ENCODE peak calls at places on chromosomes 13 and 19, in ten cellular contexts. P, R, X, Q, Y, M, V, N, A and K are unnamed samples.

GRCh38 chr19:18109731-18110671 is 12.4 kb downstream of the MAST3 start:
- DNase-seq in P (no peak), R (peak; percentile 33), X (no peak), Q (no peak), Y (no peak), M (no peak), V (no peak), N (peak; percentile 85), A (no peak), K (peak; percentile 66)

GRCh38 chr13:40682449-40683240 is 16.2 kb upstream of the FOXO1 start:
- DNase-seq in P (no peak), R (peak; percentile 15), X (peak; percentile 49), Q (peak; percentile 56), Y (no peak), M (peak; percentile 60), V (no peak), N (no peak), A (no peak), K (no peak)

GRCh38 chr13:110341445-110342247 is 34.6 kb downstream of the COL4A2 start:
- DNase-seq in P (no peak), R (no peak), X (peak; percentile 21), Q (peak; percentile 91), Y (no peak), M (peak; percentile 85), V (peak; percentile 93), N (no peak), A (no peak), K (no peak)

GRCh38 chr19:42412661-42413076 is 14.5 kb downstream of the LIPE start:
- DNase-seq in P (no peak), R (no peak), X (no peak), Q (no peak), Y (no peak), M (no peak), V (no peak), N (no peak), A (no peak), K (no peak)

GRCh38 chr19:3097442-3097871 is 3.3 kb downstream of the GNA11 start:
- DNase-seq in P (no peak), R (no peak), X (no peak), Q (no peak), Y (no peak), M (no peak), V (no peak), N (no peak), A (no peak), K (peak; percentile 46)

GRCh38 chr13:97627566-97627965 is 193.6 kb downstream of the RAP2A start:
- DNase-seq in P (no peak), R (peak; percentile 51), X (peak; percentile 53), Q (peak; percentile 97), Y (no peak), M (peak; percentile 85), V (peak; percentile 93), N (no peak), A (peak; percentile 76), K (no peak)

GRCh38 chr19:48635966-48636858 is 967 bp downstream of the DBP start:
- DNase-seq in P (no peak), R (no peak), X (no peak), Q (no peak), Y (no peak), M (no peak), V (no peak), N (no peak), A (no peak), K (no peak)

GRCh38 chr19:51250786-51251452 is at the start of gene SIGLECL1:
- DNase-seq in P (no peak), R (no peak), X (no peak), Q (no peak), Y (no peak), M (no peak), V (no peak), N (no peak), A (no peak), K (no peak)

GRCh38 chr13:89574077-89574476 is 1773.4 kb upstream of the MIR17HG start:
- DNase-seq in P (no peak), R (no peak), X (no peak), Q (no peak), Y (no peak), M (no peak), V (no peak), N (no peak), A (no peak), K (no peak)

GRCh38 chr13:89571676-89572075 is 1775.8 kb upstream of the MIR17HG start:
- DNase-seq in P (no peak), R (no peak), X (no peak), Q (no peak), Y (no peak), M (no peak), V (no peak), N (no peak), A (no peak), K (no peak)

DNA sequence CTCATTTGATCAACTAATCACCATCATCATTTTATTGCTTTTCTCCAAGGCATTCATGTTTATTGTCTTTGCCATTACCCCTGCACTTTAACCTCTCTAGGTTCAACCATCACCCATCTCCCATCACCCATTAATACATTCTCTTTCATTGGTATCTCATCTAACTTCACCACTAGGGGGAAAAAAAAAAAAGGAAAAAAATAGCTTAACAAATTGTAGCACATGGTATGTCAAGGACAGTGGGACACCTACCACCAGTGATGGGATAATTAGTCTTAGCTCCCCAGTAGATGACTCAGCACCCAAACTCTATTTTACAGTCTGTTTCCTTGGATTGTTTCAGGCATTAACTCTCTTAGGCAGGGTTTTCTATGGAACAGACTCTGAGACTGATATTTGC is 1770.2 kb upstream of the MIR17HG start:
- DNase-seq in P (no peak), R (no peak), X (no peak), Q (no peak), Y (no peak), M (no peak), V (no peak), N (no peak), A (no peak), K (no peak)
- TF ChIP-seq CTCF in P (no peak), R (no peak), X (no peak), Q (no peak), Y (no peak), M (no peak), V (peak; percentile 1), N (no peak), A (no peak), K (no peak)

GRCh38 chr13:44329909-44330545 is 43.6 kb upstream of the SERP2 start:
- DNase-seq in P (no peak), R (no peak), X (no peak), Q (no peak), Y (no peak), M (no peak), V (no peak), N (no peak), A (no peak), K (no peak)

GRCh38 chr13:44331446-44331845 is 42.2 kb upstream of the SERP2 start:
- DNase-seq in P (no peak), R (no peak), X (no peak), Q (peak; percentile 67), Y (no peak), M (no peak), V (peak; percentile 48), N (no peak), A (no peak), K (no peak)

GRCh38 chr13:44333950-44334675 is 39.5 kb upstream of the SERP2 start:
- DNase-seq in P (no peak), R (no peak), X (no peak), Q (no peak), Y (no peak), M (no peak), V (no peak), N (no peak), A (no peak), K (no peak)

GRCh38 chr13:44334751-44335150 is 38.9 kb upstream of the SERP2 start:
- DNase-seq in P (no peak), R (no peak), X (no peak), Q (no peak), Y (no peak), M (no peak), V (no peak), N (no peak), A (no peak), K (no peak)

GRCh38 chr13:44331912-44332840 is 41.4 kb upstream of the SERP2 start:
- DNase-seq in P (peak; percentile 71), R (no peak), X (no peak), Q (peak; percentile 96), Y (no peak), M (peak; percentile 99), V (peak; percentile 93), N (no peak), A (peak; percentile 38), K (no peak)
- H3K4me3 ChIP-seq in P (peak overlapping the region; percentile 23), R (no peak overlapping the region), X (no peak overlapping the region), Q (no peak overlapping the region), Y (no peak overlapping the region), M (no peak overlapping the region), V (no peak overlapping the region), N (no peak overlapping the region), A (no peak overlapping the region), K (no peak overlapping the region)

GRCh38 chr13:108223850-108224503 is 5.8 kb downstream of the ABHD13 start:
- DNase-seq in P (no peak), R (no peak), X (no peak), Q (no peak), Y (no peak), M (no peak), V (no peak), N (no peak), A (no peak), K (no peak)

GRCh38 chr13:108218044-108218974 is at the start of gene ABHD13:
- DNase-seq in P (peak; percentile 68), R (peak; percentile 90), X (peak; percentile 64), Q (peak; percentile 87), Y (peak; percentile 39), M (peak; percentile 94), V (peak; percentile 92), N (peak; percentile 93), A (peak; percentile 87), K (peak; percentile 91)

GRCh38 chr13:108215428-108215827 is at the start of gene LIG4:
- DNase-seq in P (peak; percentile 35), R (peak; percentile 92), X (peak; percentile 84), Q (peak; percentile 96), Y (peak; percentile 32), M (peak; percentile 94), V (peak; percentile 95), N (peak; percentile 97), A (peak; percentile 88), K (peak; percentile 92)

GRCh38 chr13:108214511-108215383 is 589 bp downstream of the LIG4 start:
- DNase-seq in P (no peak), R (peak; percentile 38), X (peak; percentile 26), Q (peak; percentile 22), Y (no peak), M (no peak), V (no peak), N (peak; percentile 46), A (no peak), K (no peak)

GRCh38 chr13:108220042-108220441 is 1.9 kb downstream of the ABHD13 start:
- DNase-seq in P (no peak), R (peak; percentile 91), X (peak; percentile 93), Q (no peak), Y (no peak), M (no peak), V (no peak), N (peak; percentile 46), A (no peak), K (peak; percentile 66)
- TF ChIP-seq CTCF in P (no peak), R (peak; percentile 49), X (peak; percentile 37), Q (no peak), Y (peak; percentile 2), M (no peak), V (no peak), N (no peak), A (no peak), K (no peak)

GRCh38 chr19:54620464-54620863 is 9.8 kb upstream of the LILRB1 start:
- DNase-seq in P (no peak), R (no peak), X (no peak), Q (no peak), Y (no peak), M (no peak), V (no peak), N (no peak), A (no peak), K (no peak)

GRCh38 chr19:54612428-54612827 is 17.9 kb upstream of the LILRB1 start:
- DNase-seq in P (no peak), R (no peak), X (no peak), Q (no peak), Y (no peak), M (no peak), V (no peak), N (no peak), A (no peak), K (no peak)

GRCh38 chr19:54616057-54616456 is 14.2 kb upstream of the LILRB1 start:
- DNase-seq in P (no peak), R (no peak), X (no peak), Q (no peak), Y (no peak), M (no peak), V (no peak), N (no peak), A (no peak), K (no peak)

GRCh38 chr19:54616840-54617560 is 13.3 kb upstream of the LILRB1 start:
- DNase-seq in P (no peak), R (no peak), X (no peak), Q (no peak), Y (no peak), M (no peak), V (no peak), N (no peak), A (no peak), K (no peak)
- H3K4me3 ChIP-seq in P (peak overlapping the region; percentile 47), R (no peak overlapping the region), X (no peak overlapping the region), Q (no peak overlapping the region), Y (no peak overlapping the region), M (no peak overlapping the region), V (no peak overlapping the region), N (peak overlapping the region; percentile 40), A (no peak overlapping the region), K (no peak overlapping the region)